ENCODE peak calls at places on chromosomes 16 and 17, in six cellular contexts. N, M, Y, F, Z and P are unnamed samples.

GRCh38 chr16:46973457-46974324 is at the start of gene DNAJA2:
- DNase-seq in N (peak; percentile 86), F (peak; percentile 83), Z (peak; percentile 80), Y (peak; percentile 93), M (peak; percentile 92), P (peak; percentile 91)

GRCh38 chr16:528111-529011 is 849 bp downstream of the CAPN15 start:
- DNase-seq in Y (no peak), F (no peak), Z (peak; percentile 17), M (peak; percentile 47), N (peak; percentile 27), P (peak; percentile 38)

GRCh38 chr17:27466376-27466747 is 10.1 kb downstream of the KSR1 start:
- DNase-seq in Z (no peak), N (no peak), Y (no peak), M (no peak), F (no peak), P (no peak)

GRCh38 chr17:1294157-1294717 is 14.8 kb downstream of the TRARG1 start:
- DNase-seq in M (no peak), N (peak; percentile 35), Z (peak; percentile 82), Y (no peak), F (peak; percentile 82), P (peak; percentile 58)

GRCh38 chr17:50060951-50061712 is 5.2 kb downstream of the ITGA3 start:
- DNase-seq in M (peak; percentile 91), N (no peak), Y (no peak), F (no peak), Z (no peak), P (no peak)

GRCh38 chr17:78484300-78485159 is 92.7 kb downstream of the DNAH17 start:
- DNase-seq in N (peak; percentile 37), M (no peak), Z (peak; percentile 28), Y (peak; percentile 87), F (peak; percentile 39), P (peak; percentile 31)

GRCh38 chr16:25827709-25828108 is 135.9 kb downstream of the HS3ST4 start:
- DNase-seq in Z (no peak), M (no peak), Y (no peak), F (no peak), N (no peak), P (no peak)

GRCh38 chr16:81861503-81861902 is 82.4 kb downstream of the PLCG2 start:
- DNase-seq in Y (no peak), F (no peak), N (no peak), M (no peak), Z (no peak), P (no peak)

GRCh38 chr16:25158401-25158800 is 46.9 kb downstream of the LCMT1 start:
- DNase-seq in Z (no peak), M (no peak), F (no peak), Y (no peak), N (no peak), P (no peak)

GRCh38 chr16:20515580-20516179 is 60.5 kb downstream of the ACSM2B start:
- DNase-seq in N (no peak), M (no peak), Z (no peak), Y (no peak), F (no peak), P (no peak)

GRCh38 chr17:56029980-56030624 is 123.2 kb upstream of the ANKFN1 start:
- DNase-seq in M (no peak), F (no peak), N (no peak), Z (no peak), Y (no peak), P (no peak)

GRCh38 chr17:46184696-46185095 is 8.5 kb downstream of the KANSL1 start:
- DNase-seq in M (no peak), Y (no peak), F (no peak), N (no peak), Z (no peak), P (no peak)

GRCh38 chr16:16790597-16790996 is 411.7 kb downstream of the NPIPA7 start:
- DNase-seq in Y (no peak), M (no peak), F (no peak), Z (no peak), N (no peak), P (no peak)

GRCh38 chr16:81374514-81374913 is 59.8 kb downstream of the GAN start:
- DNase-seq in Z (no peak), M (no peak), N (no peak), Y (no peak), F (no peak), P (no peak)

GRCh38 chr16:20072524-20073202 is 1.0 kb downstream of the GPR139 start:
- DNase-seq in Y (no peak), Z (no peak), M (no peak), F (no peak), N (no peak), P (no peak)

GRCh38 chr17:74935048-74935447 is 650 bp upstream of the OTOP3 start:
- DNase-seq in N (no peak), Z (no peak), Y (no peak), M (no peak), F (no peak), P (no peak)

GRCh38 chr17:10295728-10296343 is 77.0 kb downstream of the MYH13 start:
- DNase-seq in Z (no peak), N (no peak), M (peak; percentile 54), Y (peak; percentile 62), F (no peak), P (no peak)

GRCh38 chr16:21214086-21214485 is 2.7 kb upstream of the ZP2 start:
- DNase-seq in Z (no peak), N (no peak), Y (no peak), F (no peak), M (no peak), P (no peak)

GRCh38 chr17:38403491-38403890 is 24.8 kb upstream of the ARHGAP23 start:
- DNase-seq in Z (no peak), M (no peak), Y (no peak), F (no peak), N (no peak), P (no peak)

GRCh38 chr17:76716146-76716833 is 5.5 kb upstream of the MXRA7 start:
- DNase-seq in Y (no peak), F (peak; percentile 52), Z (peak; percentile 35), M (peak; percentile 66), N (no peak), P (peak; percentile 15)

GRCh38 chr17:40293363-40293762 is 5.7 kb downstream of the CDC6 start:
- DNase-seq in Z (no peak), F (no peak), N (no peak), Y (no peak), M (no peak), P (no peak)

GRCh38 chr17:28745777-28746473 is 2.1 kb downstream of the TRAF4 start:
- DNase-seq in Y (no peak), Z (no peak), N (no peak), F (no peak), M (peak; percentile 55), P (no peak)

GRCh38 chr17:65595071-65595655 is 33.7 kb upstream of the AXIN2 start:
- DNase-seq in Y (no peak), F (no peak), M (no peak), Z (no peak), N (no peak), P (no peak)

GRCh38 chr16:63530208-63530607 is 1494.0 kb upstream of the CDH8 start:
- DNase-seq in Y (no peak), Z (no peak), N (no peak), F (no peak), M (no peak), P (no peak)

GRCh38 chr16:23640669-23640958 is 496 bp downstream of the PALB2 start:
- DNase-seq in Z (no peak), N (peak; percentile 35), F (no peak), M (no peak), Y (no peak), P (peak; percentile 23)

GRCh38 chr17:48715496-48716399 is 6.6 kb downstream of the PRAC1 start:
- DNase-seq in Z (no peak), Y (no peak), F (no peak), N (no peak), M (no peak), P (no peak)

GRCh38 chr17:6755281-6755680 is 565 bp upstream of the XAF1 start:
- DNase-seq in M (no peak), Y (no peak), N (no peak), F (no peak), Z (no peak), P (no peak)

GRCh38 chr17:40355804-40356758 is 8.5 kb downstream of the GJD3 start:
- DNase-seq in M (no peak), F (no peak), Z (no peak), N (no peak), Y (no peak), P (no peak)

GRCh38 chr16:24491721-24492120 is 47.6 kb upstream of the RBBP6 start:
- DNase-seq in Z (no peak), N (no peak), Y (no peak), M (no peak), F (no peak), P (no peak)